ENCODE peak calls at places on chromosomes 4 and X, in five cellular contexts. One of them, this sample, is unnamed.

GRCh38 chr4:1533501-1534064 is 127.3 kb upstream of the NKX1-1 start:
- DNase-seq in stomach: no peak
- DNase-seq in OCI-LY7: no peak
- DNase-seq in lung: no peak
- DNase-seq in PC-3: no peak
- DNase-seq in this sample: no peak

GRCh38 chrX:71181910-71182799 is 37.5 kb downstream of the NLGN3 start:
- DNase-seq in stomach: peak; percentile 86
- DNase-seq in OCI-LY7: peak; percentile 90
- DNase-seq in lung: peak; percentile 88
- DNase-seq in PC-3: peak; percentile 97
- DNase-seq in this sample: peak; percentile 94

GRCh38 chr4:11691236-11691635 is 262.5 kb upstream of the HS3ST1 start:
- DNase-seq in stomach: no peak
- DNase-seq in OCI-LY7: no peak
- DNase-seq in lung: no peak
- DNase-seq in PC-3: peak; percentile 76
- DNase-seq in this sample: no peak

GRCh38 chr4:56425518-56425917 is 9.9 kb downstream of the PPAT start:
- DNase-seq in stomach: no peak
- DNase-seq in OCI-LY7: no peak
- DNase-seq in lung: no peak
- DNase-seq in PC-3: no peak
- DNase-seq in this sample: no peak

GRCh38 chr4:137819964-137820383 is 287.7 kb upstream of the PCDH18 start:
- DNase-seq in stomach: no peak
- DNase-seq in OCI-LY7: peak; percentile 54
- DNase-seq in lung: no peak
- DNase-seq in PC-3: peak; percentile 65
- DNase-seq in this sample: peak; percentile 41

GRCh38 chr4:37594095-37594494 is 92.1 kb downstream of the RELL1 start:
- DNase-seq in stomach: no peak
- DNase-seq in OCI-LY7: no peak
- DNase-seq in lung: no peak
- DNase-seq in PC-3: no peak
- DNase-seq in this sample: no peak

GRCh38 chr4:2249526-2249991 is 7.6 kb upstream of the HAUS3 start:
- DNase-seq in stomach: no peak
- DNase-seq in OCI-LY7: no peak
- DNase-seq in lung: no peak
- DNase-seq in PC-3: no peak
- DNase-seq in this sample: no peak

GRCh38 chrX:153379971-153380581 is 21.1 kb downstream of the PNMA6E start:
- DNase-seq in stomach: no peak
- DNase-seq in OCI-LY7: no peak
- DNase-seq in lung: no peak
- DNase-seq in PC-3: no peak
- DNase-seq in this sample: no peak

GRCh38 chrX:68846536-68846935 is 17.7 kb downstream of the EFNB1 start:
- DNase-seq in stomach: no peak
- DNase-seq in OCI-LY7: no peak
- DNase-seq in lung: no peak
- DNase-seq in PC-3: no peak
- DNase-seq in this sample: no peak

GRCh38 chr4:95129708-95130343 is 372.1 kb downstream of the BMPR1B start:
- DNase-seq in stomach: no peak
- DNase-seq in OCI-LY7: no peak
- DNase-seq in lung: peak; percentile 52
- DNase-seq in PC-3: peak; percentile 97
- DNase-seq in this sample: no peak

GRCh38 chr4:100081511-100081910 is 108.8 kb downstream of the DDIT4L start:
- DNase-seq in stomach: no peak
- DNase-seq in OCI-LY7: no peak
- DNase-seq in lung: no peak
- DNase-seq in PC-3: peak; percentile 55
- DNase-seq in this sample: no peak

GRCh38 chr4:79651516-79651915 is 243.5 kb upstream of the GK2 start:
- DNase-seq in stomach: no peak
- DNase-seq in OCI-LY7: no peak
- DNase-seq in lung: no peak
- DNase-seq in PC-3: no peak
- DNase-seq in this sample: no peak

GRCh38 chr4:118348886-118349285 is 3.9 kb downstream of the PRSS12 start:
- DNase-seq in stomach: no peak
- DNase-seq in OCI-LY7: no peak
- DNase-seq in lung: peak; percentile 50
- DNase-seq in PC-3: no peak
- DNase-seq in this sample: no peak

GRCh38 chr4:57037982-57038604 is 59.4 kb downstream of the POLR2B start:
- DNase-seq in stomach: peak; percentile 67
- DNase-seq in OCI-LY7: peak; percentile 19
- DNase-seq in lung: peak; percentile 48
- DNase-seq in PC-3: peak; percentile 80
- DNase-seq in this sample: peak; percentile 8

GRCh38 chrX:15173411-15173810 is 96.5 kb downstream of the ASB9 start:
- DNase-seq in stomach: no peak
- DNase-seq in OCI-LY7: no peak
- DNase-seq in lung: no peak
- DNase-seq in PC-3: no peak
- DNase-seq in this sample: no peak

GRCh38 chr4:41939016-41939623 is 3.9 kb downstream of the TMEM33 start:
- DNase-seq in stomach: no peak
- DNase-seq in OCI-LY7: no peak
- DNase-seq in lung: no peak
- DNase-seq in PC-3: peak; percentile 26
- DNase-seq in this sample: no peak

GRCh38 chrX:84064164-84064563 is 123.8 kb downstream of the RPS6KA6 start:
- DNase-seq in stomach: no peak
- DNase-seq in OCI-LY7: no peak
- DNase-seq in lung: no peak
- DNase-seq in PC-3: peak; percentile 16
- DNase-seq in this sample: no peak

GRCh38 chrX:120305531-120306145 is 5.6 kb downstream of the TMEM255A start:
- DNase-seq in stomach: no peak
- DNase-seq in OCI-LY7: no peak
- DNase-seq in lung: no peak
- DNase-seq in PC-3: peak; percentile 20
- DNase-seq in this sample: no peak

GRCh38 chrX:545488-545887 is 85.1 kb upstream of the SHOX start:
- DNase-seq in stomach: no peak
- DNase-seq in OCI-LY7: no peak
- DNase-seq in lung: no peak
- DNase-seq in PC-3: no peak
- DNase-seq in this sample: no peak

GRCh38 chr4:74527049-74527448 is 82.1 kb downstream of the AREG start:
- DNase-seq in stomach: no peak
- DNase-seq in OCI-LY7: no peak
- DNase-seq in lung: no peak
- DNase-seq in PC-3: no peak
- DNase-seq in this sample: no peak

GRCh38 chrX:18617351-18617750 is 54.6 kb downstream of the RS1 start:
- DNase-seq in stomach: no peak
- DNase-seq in OCI-LY7: no peak
- DNase-seq in lung: no peak
- DNase-seq in PC-3: peak; percentile 89
- DNase-seq in this sample: no peak

GRCh38 chr4:137601924-137602323 is 69.6 kb upstream of the PCDH18 start:
- DNase-seq in stomach: no peak
- DNase-seq in OCI-LY7: no peak
- DNase-seq in lung: no peak
- DNase-seq in PC-3: peak; percentile 56
- DNase-seq in this sample: no peak

GRCh38 chr4:138959421-138959820 is 56.2 kb upstream of the NOCT start:
- DNase-seq in stomach: no peak
- DNase-seq in OCI-LY7: no peak
- DNase-seq in lung: no peak
- DNase-seq in PC-3: no peak
- DNase-seq in this sample: no peak

GRCh38 chr4:2252530-2252924 is 9.4 kb downstream of the MXD4 start:
- DNase-seq in stomach: no peak
- DNase-seq in OCI-LY7: no peak
- DNase-seq in lung: no peak
- DNase-seq in PC-3: no peak
- DNase-seq in this sample: no peak

GRCh38 chr4:114015444-114015899 is 36.0 kb upstream of the ARSJ start:
- DNase-seq in stomach: no peak
- DNase-seq in OCI-LY7: no peak
- DNase-seq in lung: no peak
- DNase-seq in PC-3: peak; percentile 97
- DNase-seq in this sample: no peak

GRCh38 chr4:39456946-39457763 is 1.6 kb downstream of the RPL9 start:
- DNase-seq in stomach: no peak
- DNase-seq in OCI-LY7: no peak
- DNase-seq in lung: no peak
- DNase-seq in PC-3: no peak
- DNase-seq in this sample: no peak
- H3K4me3 ChIP-seq in stomach: peak overlapping the region; percentile 81
- H3K4me3 ChIP-seq in OCI-LY7: peak overlapping the region; percentile 82
- H3K4me3 ChIP-seq in lung: no peak overlapping the region
- H3K4me3 ChIP-seq in PC-3: peak overlapping the region; percentile 100
- H3K4me3 ChIP-seq in this sample: peak overlapping the region; percentile 69

GRCh38 chrX:2325076-2325784 is 175.5 kb downstream of the DHRSX start:
- DNase-seq in stomach: peak; percentile 84
- DNase-seq in OCI-LY7: no peak
- DNase-seq in lung: peak; percentile 84
- DNase-seq in PC-3: no peak
- DNase-seq in this sample: no peak

GRCh38 chrX:2321411-2321810 is 179.4 kb downstream of the DHRSX start:
- DNase-seq in stomach: no peak
- DNase-seq in OCI-LY7: no peak
- DNase-seq in lung: no peak
- DNase-seq in PC-3: no peak
- DNase-seq in this sample: no peak

GRCh38 chrX:2327423-2327822 is 173.4 kb downstream of the DHRSX start:
- DNase-seq in stomach: no peak
- DNase-seq in OCI-LY7: no peak
- DNase-seq in lung: no peak
- DNase-seq in PC-3: no peak
- DNase-seq in this sample: no peak

GRCh38 chrX:2320580-2321327 is 180.0 kb downstream of the DHRSX start:
- DNase-seq in stomach: peak; percentile 48
- DNase-seq in OCI-LY7: no peak
- DNase-seq in lung: peak; percentile 71
- DNase-seq in PC-3: no peak
- DNase-seq in this sample: no peak

DNA sequence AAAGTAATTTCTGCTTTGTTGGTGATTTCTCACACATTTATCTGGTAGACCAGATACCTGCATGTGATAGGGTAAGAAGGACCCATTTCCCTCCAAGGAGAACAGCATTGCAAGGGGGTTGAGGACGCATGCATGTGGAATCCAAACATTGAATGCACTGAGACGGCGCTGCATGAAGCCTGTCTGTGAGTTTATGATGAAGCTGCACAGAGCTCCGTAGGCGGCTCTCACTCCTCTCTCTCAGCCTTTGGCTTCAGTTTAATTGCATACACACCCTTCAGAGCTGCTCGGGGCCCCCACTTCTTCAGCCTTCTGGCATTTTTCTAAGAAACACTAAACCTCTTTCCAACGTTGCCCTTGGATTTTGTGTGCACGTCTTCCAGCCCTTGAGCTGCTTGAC is 176.7 kb downstream of the DHRSX start:
- DNase-seq in stomach: no peak
- DNase-seq in OCI-LY7: no peak
- DNase-seq in lung: no peak
- DNase-seq in PC-3: no peak
- DNase-seq in this sample: no peak
- H3K4me3 ChIP-seq in stomach: no peak overlapping the region
- H3K4me3 ChIP-seq in OCI-LY7: no peak overlapping the region
- H3K4me3 ChIP-seq in lung: no peak overlapping the region
- H3K4me3 ChIP-seq in PC-3: no peak overlapping the region
- H3K4me3 ChIP-seq in this sample: no peak overlapping the region

GRCh38 chr4:158786155-158786581 is 17.3 kb downstream of the FNIP2 start:
- DNase-seq in stomach: no peak
- DNase-seq in OCI-LY7: no peak
- DNase-seq in lung: no peak
- DNase-seq in PC-3: no peak
- DNase-seq in this sample: no peak
- H3K4me3 ChIP-seq in stomach: no peak overlapping the region
- H3K4me3 ChIP-seq in OCI-LY7: no peak overlapping the region
- H3K4me3 ChIP-seq in lung: no peak overlapping the region
- H3K4me3 ChIP-seq in PC-3: no peak overlapping the region
- H3K4me3 ChIP-seq in this sample: no peak overlapping the region

GRCh38 chr4:6676722-6677558 is 16.7 kb upstream of the S100P start:
- DNase-seq in stomach: no peak
- DNase-seq in OCI-LY7: no peak
- DNase-seq in lung: no peak
- DNase-seq in PC-3: no peak
- DNase-seq in this sample: no peak
- H3K4me3 ChIP-seq in stomach: no peak overlapping the region
- H3K4me3 ChIP-seq in OCI-LY7: peak overlapping the region; percentile 78
- H3K4me3 ChIP-seq in lung: no peak overlapping the region
- H3K4me3 ChIP-seq in PC-3: peak overlapping the region; percentile 72
- H3K4me3 ChIP-seq in this sample: no peak overlapping the region

GRCh38 chr4:53802500-53802899 is 211.2 kb upstream of the LNX1 start:
- DNase-seq in stomach: peak; percentile 28
- DNase-seq in OCI-LY7: no peak
- DNase-seq in lung: no peak
- DNase-seq in PC-3: peak; percentile 18
- DNase-seq in this sample: no peak

GRCh38 chr4:53801373-53801772 is 210.1 kb upstream of the LNX1 start:
- DNase-seq in stomach: no peak
- DNase-seq in OCI-LY7: no peak
- DNase-seq in lung: no peak
- DNase-seq in PC-3: peak; percentile 54
- DNase-seq in this sample: no peak

GRCh38 chr4:53804719-53805118 is 213.4 kb upstream of the LNX1 start:
- DNase-seq in stomach: peak; percentile 67
- DNase-seq in OCI-LY7: peak; percentile 78
- DNase-seq in lung: no peak
- DNase-seq in PC-3: peak; percentile 70
- DNase-seq in this sample: peak; percentile 12

GRCh38 chr4:53809816-53810215 is 218.5 kb upstream of the LNX1 start:
- DNase-seq in stomach: no peak
- DNase-seq in OCI-LY7: no peak
- DNase-seq in lung: no peak
- DNase-seq in PC-3: no peak
- DNase-seq in this sample: no peak

DNA sequence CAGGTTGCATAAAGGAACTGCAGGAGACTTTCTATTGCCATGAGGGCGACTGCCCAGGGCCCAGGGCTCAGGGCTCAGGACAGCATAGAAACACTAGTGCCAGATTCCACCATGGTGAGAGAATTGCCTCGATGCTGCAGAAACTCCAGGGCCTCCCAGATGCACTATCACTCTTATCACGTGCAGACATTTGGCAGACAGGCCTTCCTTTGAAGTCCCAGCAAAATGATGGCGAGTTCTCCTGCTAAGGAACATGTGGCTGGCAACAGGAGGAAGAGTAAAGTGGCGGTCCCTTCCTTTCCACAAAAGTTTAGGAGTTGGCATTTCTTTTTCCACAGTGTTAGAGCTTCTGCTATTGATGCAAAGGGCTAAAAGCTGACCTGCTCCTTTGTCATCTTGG is 214.0 kb upstream of the LNX1 start:
- DNase-seq in stomach: no peak
- DNase-seq in OCI-LY7: no peak
- DNase-seq in lung: no peak
- DNase-seq in PC-3: no peak
- DNase-seq in this sample: no peak
- H3K4me3 ChIP-seq in stomach: no peak overlapping the region
- H3K4me3 ChIP-seq in OCI-LY7: no peak overlapping the region
- H3K4me3 ChIP-seq in lung: no peak overlapping the region
- H3K4me3 ChIP-seq in PC-3: no peak overlapping the region
- H3K4me3 ChIP-seq in this sample: no peak overlapping the region

GRCh38 chrX:48835524-48836329 is at the start of gene PCSK1N:
- DNase-seq in stomach: no peak
- DNase-seq in OCI-LY7: no peak
- DNase-seq in lung: no peak
- DNase-seq in PC-3: peak; percentile 57
- DNase-seq in this sample: no peak
- H3K4me3 ChIP-seq in stomach: peak within 1 kb of the TSS; percentile 21
- H3K4me3 ChIP-seq in OCI-LY7: no peak within 1 kb of the TSS
- H3K4me3 ChIP-seq in lung: no peak within 1 kb of the TSS
- H3K4me3 ChIP-seq in PC-3: peak within 1 kb of the TSS; percentile 94
- H3K4me3 ChIP-seq in this sample: no peak within 1 kb of the TSS